ENCODE peak calls at places on chromosomes 2 and 18, in six cellular contexts. U, F, Y, M, G and S are unnamed samples.

GRCh38 chr2:44352510-44352909 is 8.8 kb downstream of the PREPL start:
- ATAC-seq in Y (no peak), U (no peak), G (no peak), M (no peak), F (no peak), S (no peak)

GRCh38 chr2:46735108-46735691 is 180.4 kb downstream of the MCFD2 start:
- ATAC-seq in G (no peak), M (no peak), U (no peak), F (no peak), Y (no peak), S (no peak)

GRCh38 chr18:9928646-9929259 is 14.9 kb downstream of the VAPA start:
- ATAC-seq in M (no peak), U (peak; percentile 16), F (no peak), Y (no peak), G (no peak), S (no peak)

GRCh38 chr18:57753063-57753462 is 50.1 kb downstream of the ATP8B1 start:
- ATAC-seq in Y (no peak), M (no peak), F (no peak), G (no peak), U (no peak), S (no peak)

GRCh38 chr2:188889187-188889586 is 85.0 kb upstream of the COL3A1 start:
- ATAC-seq in F (no peak), Y (no peak), G (no peak), U (no peak), M (no peak), S (no peak)

GRCh38 chr2:150608341-150608740 is 120.9 kb upstream of the RND3 start:
- ATAC-seq in F (no peak), U (no peak), Y (no peak), G (no peak), M (no peak), S (no peak)

GRCh38 chr2:227592694-227593387 is 5.9 kb upstream of the SCYGR2 start:
- ATAC-seq in G (no peak), F (no peak), Y (no peak), M (no peak), U (no peak), S (no peak)

GRCh38 chr2:131394147-131394931 is 30.4 kb upstream of the RAB6D start:
- ATAC-seq in U (peak; percentile 98), G (peak; percentile 77), Y (no peak), F (peak; percentile 65), M (peak; percentile 46), S (no peak)

GRCh38 chr18:44630118-44630517 is 50.6 kb upstream of the SETBP1 start:
- ATAC-seq in F (no peak), U (no peak), Y (no peak), M (no peak), G (no peak), S (no peak)

GRCh38 chr2:207819839-207820784 is 50.4 kb upstream of the FZD5 start:
- ATAC-seq in G (peak; percentile 31), U (peak; percentile 75), M (peak; percentile 57), Y (no peak), F (peak; percentile 96), S (no peak)

GRCh38 chr2:203492965-203493364 is 42.1 kb downstream of the RAPH1 start:
- ATAC-seq in F (no peak), G (no peak), M (no peak), Y (no peak), U (no peak), S (no peak)

GRCh38 chr18:55256568-55257289 is 297.5 kb upstream of the CCDC68 start:
- ATAC-seq in U (no peak), M (no peak), Y (no peak), F (peak; percentile 51), G (no peak), S (no peak)

GRCh38 chr2:232502513-232502900 is 14.9 kb upstream of the ECEL1 start:
- ATAC-seq in Y (no peak), G (no peak), M (no peak), F (no peak), U (no peak), S (no peak)

GRCh38 chr18:26894426-26894825 is 28.9 kb upstream of the AQP4 start:
- ATAC-seq in U (no peak), G (no peak), Y (no peak), F (no peak), M (no peak), S (no peak)

DNA sequence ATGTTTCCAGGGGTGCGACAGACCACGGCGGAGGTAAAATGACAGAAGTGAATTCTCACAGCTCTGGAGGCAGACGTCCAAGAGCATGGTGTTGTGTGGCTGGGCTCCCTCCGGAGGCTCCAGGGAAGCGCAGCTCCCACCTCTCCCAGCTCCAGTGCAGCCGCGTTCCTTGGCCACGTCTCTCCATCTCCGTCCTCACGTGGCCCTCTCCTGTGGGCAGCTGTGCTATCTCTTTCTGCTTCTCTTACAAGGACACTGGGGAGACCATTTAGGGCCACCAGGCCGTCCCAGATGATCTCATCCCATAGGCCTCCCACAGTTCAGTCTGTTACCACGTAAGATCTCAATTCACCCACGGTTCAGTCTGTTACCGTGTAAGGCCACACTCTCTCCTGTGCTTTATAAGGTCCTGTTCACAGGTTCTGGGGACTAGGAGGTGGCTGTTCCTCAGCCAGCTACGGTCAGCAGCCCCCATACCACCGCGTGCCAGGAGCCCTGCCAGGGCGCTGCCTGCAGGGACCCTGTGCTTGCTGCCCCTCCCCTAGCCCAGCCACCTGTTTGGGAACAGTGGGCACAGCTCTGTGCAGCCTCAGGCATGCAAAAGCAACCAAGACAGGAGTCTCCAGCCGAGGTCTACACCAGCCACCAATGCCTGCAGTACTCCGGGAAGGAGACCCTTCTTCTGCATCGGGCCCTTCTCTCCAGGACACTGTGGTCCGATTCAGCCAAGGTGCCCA is 2.9 kb upstream of the MAB21L4 start:
- ATAC-seq in M (no peak), F (peak; percentile 40), G (peak; percentile 48), Y (peak; percentile 71), U (no peak), S (no peak)
- TF ChIP-seq CTCF in M (no peak), F (no peak), G (no peak), Y (no peak), U (no peak), S (no peak)

GRCh38 chr2:84923009-84923408 is 17.6 kb downstream of the TMSB10 start:
- ATAC-seq in Y (no peak), F (no peak), U (no peak), G (no peak), M (no peak), S (no peak)

GRCh38 chr2:84918430-84918829 is 13.0 kb downstream of the TMSB10 start:
- ATAC-seq in F (no peak), Y (no peak), M (no peak), G (no peak), U (no peak), S (no peak)

GRCh38 chr2:84925336-84925723 is 19.9 kb downstream of the TMSB10 start:
- ATAC-seq in M (peak; percentile 1), G (peak; percentile 1), Y (no peak), U (no peak), F (peak; percentile 17), S (no peak)

GRCh38 chr2:84924173-84925106 is 19.0 kb downstream of the TMSB10 start:
- ATAC-seq in M (peak; percentile 12), F (peak; percentile 46), Y (peak; percentile 8), U (peak; percentile 32), G (peak; percentile 37), S (no peak)

GRCh38 chr2:84919885-84920580 is 14.6 kb downstream of the TMSB10 start:
- ATAC-seq in G (peak; percentile 95), U (peak; percentile 91), F (peak; percentile 92), Y (peak; percentile 94), M (peak; percentile 87), S (peak; percentile 98)
- TF ChIP-seq POLR2A in G (no peak), U (peak; percentile 27), F (no peak), Y (peak; percentile 21), M (no peak), S (no peak)

DNA sequence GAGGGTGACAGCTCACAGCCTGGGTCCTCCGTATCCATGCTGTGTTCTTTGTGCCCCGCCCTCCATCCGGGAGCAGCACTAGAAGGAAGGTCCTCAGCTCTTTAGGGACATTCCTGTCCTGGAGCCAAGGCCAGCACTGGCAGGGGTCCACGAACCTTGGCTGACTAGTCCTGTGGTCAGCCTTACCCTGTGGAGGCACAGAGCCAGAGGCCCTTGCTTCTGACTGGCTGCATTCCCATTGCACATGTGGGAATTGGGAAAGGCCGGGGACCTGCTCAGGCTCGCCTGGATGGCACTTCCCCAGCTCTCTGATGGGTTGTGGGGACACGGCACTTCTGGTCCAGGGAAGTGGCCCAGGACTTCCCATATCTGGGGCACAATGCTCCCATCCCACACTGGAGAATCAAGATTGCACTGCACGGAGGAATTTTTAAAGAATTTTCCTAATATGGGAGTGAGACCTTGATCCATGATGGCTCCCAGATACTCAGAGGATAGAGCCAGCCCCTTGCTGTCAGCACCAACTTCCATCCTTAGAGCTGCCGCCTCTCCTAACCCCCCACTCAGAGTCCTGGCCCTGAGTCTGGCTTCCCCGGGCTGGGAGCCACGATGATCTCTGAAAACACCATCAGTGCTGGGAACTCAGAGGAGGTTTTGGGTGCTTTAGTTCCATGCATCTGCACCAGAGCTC is 24.7 kb upstream of the RHOB start:
- ATAC-seq in G (peak; percentile 89), M (peak; percentile 88), Y (peak; percentile 61), F (peak; percentile 15), U (no peak), S (peak; percentile 86)
- H3K4me1 ChIP-seq in G (peaks cover 11% of the 10 kb centered on the region), M (peaks cover 51% of the 10 kb centered on the region), Y (peaks cover 28% of the 10 kb centered on the region), F (peaks cover 2% of the 10 kb centered on the region), U (peaks cover 12% of the 10 kb centered on the region), S (peaks cover 75% of the 10 kb centered on the region)

GRCh38 chr2:235668782-235669181 is 174.9 kb downstream of the AGAP1 start:
- ATAC-seq in G (no peak), M (no peak), F (no peak), Y (no peak), U (no peak), S (no peak)

GRCh38 chr2:235670974-235671787 is 177.3 kb downstream of the AGAP1 start:
- ATAC-seq in F (no peak), M (no peak), G (no peak), Y (no peak), U (no peak), S (no peak)

GRCh38 chr2:235672720-235673119 is 178.9 kb downstream of the AGAP1 start:
- ATAC-seq in M (no peak), U (no peak), F (no peak), Y (no peak), G (no peak), S (no peak)

GRCh38 chr2:235669269-235669831 is 175.5 kb downstream of the AGAP1 start:
- ATAC-seq in Y (peak; percentile 66), M (peak; percentile 70), F (peak; percentile 76), G (peak; percentile 82), U (no peak), S (peak; percentile 86)

DNA sequence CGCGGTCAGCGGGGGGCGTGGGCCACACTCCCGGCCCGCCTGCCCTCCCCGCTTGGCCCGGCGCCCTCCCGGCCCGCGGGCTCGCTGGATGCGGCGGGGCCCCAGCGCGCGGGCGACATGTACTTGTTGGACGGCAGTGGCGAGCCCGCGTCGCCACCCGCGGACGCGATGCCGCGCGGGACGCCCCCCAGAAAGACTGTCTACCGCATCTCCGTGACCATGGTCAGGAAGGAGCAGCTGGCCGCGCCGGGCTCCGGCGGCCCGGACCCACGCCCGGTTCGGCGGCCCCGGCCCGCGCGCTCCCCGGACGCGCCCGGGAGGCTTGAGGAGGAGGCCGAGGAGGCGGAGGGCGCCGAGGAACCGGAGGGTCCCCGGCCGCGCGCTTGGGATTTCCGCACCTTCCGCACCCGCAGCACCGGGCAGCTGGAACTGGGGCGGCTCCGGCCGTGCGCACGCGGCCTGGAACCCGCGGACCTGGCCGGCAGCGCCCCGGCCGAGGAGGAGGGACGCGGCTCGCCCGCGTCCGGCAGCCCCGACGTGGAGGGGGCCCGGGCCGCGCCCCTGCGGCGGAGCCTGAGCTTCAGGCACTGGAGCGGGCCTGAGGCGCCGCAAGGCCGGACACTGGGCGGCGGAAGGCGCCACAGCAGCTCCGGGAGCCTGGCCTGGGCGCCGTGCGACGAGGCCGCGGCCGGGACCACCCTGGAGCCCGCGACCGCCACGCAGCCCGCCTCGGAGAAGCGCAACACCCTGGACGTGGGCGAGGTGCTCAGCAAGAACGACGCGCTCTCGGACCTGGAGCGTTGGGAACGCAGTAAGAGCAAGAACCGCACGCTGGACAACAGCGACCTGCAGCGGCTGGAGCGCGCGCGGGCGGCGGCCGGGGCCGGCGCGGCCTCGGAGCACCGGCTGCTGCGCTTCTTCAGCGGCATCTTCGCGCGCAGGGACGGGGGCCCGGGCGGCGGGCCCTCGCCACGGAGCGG is 176.4 kb downstream of the AGAP1 start:
- ATAC-seq in G (peak; percentile 73), Y (peak; percentile 60), F (peak; percentile 73), U (no peak), M (no peak), S (peak; percentile 77)
- TF ChIP-seq CTCF in G (peak; percentile 71), Y (peak; percentile 43), F (peak; percentile 51), U (no peak), M (peak; percentile 51), S (no peak)